ENCODE peak calls at places on chromosomes 5 and 9, in seven cellular contexts. M is mesenchymal stem cell, U is IMR-90, Z is H1, O is H9, R is mesendoderm, I is trophoblast cell. L is an unnamed sample.

GRCh38 chr5:66987949-66988838 is 208.4 kb downstream of the CD180 start:
- DNase-seq in M (peak; percentile 52), U (peak; percentile 26), Z (no peak), O (no peak), R (peak; percentile 63), I (peak; percentile 82), L (no peak)

GRCh38 chr5:142141463-142141862 is 32.9 kb downstream of the NDFIP1 start:
- DNase-seq in M (no peak), U (no peak), Z (no peak), O (no peak), R (no peak), I (no peak), L (no peak)

GRCh38 chr5:140246378-140247122 is 56.4 kb downstream of the PFDN1 start:
- DNase-seq in M (peak; percentile 94), U (peak; percentile 84), Z (no peak), O (no peak), R (no peak), I (no peak), L (no peak)

GRCh38 chr9:108924436-108924835 is 9.5 kb downstream of the ELP1 start:
- DNase-seq in M (no peak), U (no peak), Z (no peak), O (no peak), R (no peak), I (no peak), L (no peak)

GRCh38 chr5:89929173-89929572 is 480.4 kb downstream of the CETN3 start:
- DNase-seq in M (no peak), U (no peak), Z (no peak), O (peak; percentile 33), R (peak; percentile 66), I (no peak), L (no peak)

GRCh38 chr5:565782-566445 is 41.7 kb upstream of the SLC9A3 start:
- DNase-seq in M (no peak), U (peak; percentile 41), Z (peak; percentile 21), O (peak; percentile 64), R (no peak), I (no peak), L (no peak)

GRCh38 chr5:170503970-170504525 is at the start of gene KCNIP1:
- DNase-seq in M (peak; percentile 25), U (no peak), Z (no peak), O (peak; percentile 62), R (peak; percentile 48), I (peak; percentile 1), L (peak; percentile 45)

GRCh38 chr5:96300986-96301385 is 132.1 kb downstream of the PCSK1 start:
- DNase-seq in M (no peak), U (no peak), Z (no peak), O (no peak), R (no peak), I (no peak), L (no peak)

GRCh38 chr5:73336366-73336765 is 112.2 kb downstream of the FOXD1 start:
- DNase-seq in M (no peak), U (peak; percentile 58), Z (no peak), O (no peak), R (no peak), I (no peak), L (no peak)

GRCh38 chr5:149804478-149805450 is 74.7 kb downstream of the PPARGC1B start:
- DNase-seq in M (no peak), U (no peak), Z (no peak), O (no peak), R (no peak), I (no peak), L (no peak)

GRCh38 chr9:127844821-127845359 is 9.6 kb downstream of the ENG start:
- DNase-seq in M (peak; percentile 52), U (no peak), Z (no peak), O (peak; percentile 64), R (peak; percentile 93), I (no peak), L (no peak)

GRCh38 chr5:43010956-43011355 is 29.2 kb downstream of the ANXA2R start:
- DNase-seq in M (no peak), U (no peak), Z (no peak), O (no peak), R (no peak), I (no peak), L (no peak)

GRCh38 chr9:18438300-18438925 is 35.5 kb upstream of the ADAMTSL1 start:
- DNase-seq in M (peak; percentile 48), U (peak; percentile 44), Z (peak; percentile 25), O (peak; percentile 72), R (peak; percentile 83), I (no peak), L (no peak)

GRCh38 chr5:79976759-79977515 is 14.1 kb downstream of the MTX3 start:
- DNase-seq in M (peak; percentile 15), U (peak; percentile 44), Z (no peak), O (no peak), R (no peak), I (no peak), L (no peak)

GRCh38 chr9:37100317-37100716 is 20.1 kb upstream of the ZCCHC7 start:
- DNase-seq in M (no peak), U (peak; percentile 6), Z (no peak), O (no peak), R (peak; percentile 46), I (no peak), L (no peak)

GRCh38 chr5:33198816-33199215 is 241.9 kb upstream of the TARS1 start:
- DNase-seq in M (no peak), U (no peak), Z (no peak), O (no peak), R (no peak), I (peak; percentile 60), L (no peak)

GRCh38 chr5:53076014-53076413 is 33.5 kb downstream of the MOCS2 start:
- DNase-seq in M (no peak), U (no peak), Z (no peak), O (no peak), R (no peak), I (no peak), L (no peak)

GRCh38 chr5:179319123-179319522 is 26.1 kb downstream of the ADAMTS2 start:
- DNase-seq in M (no peak), U (no peak), Z (no peak), O (no peak), R (no peak), I (no peak), L (no peak)

GRCh38 chr5:179318193-179318955 is 26.9 kb downstream of the ADAMTS2 start:
- DNase-seq in M (no peak), U (no peak), Z (no peak), O (no peak), R (no peak), I (peak; percentile 6), L (peak; percentile 87)

GRCh38 chr5:179317411-179318192 is 27.7 kb downstream of the ADAMTS2 start:
- DNase-seq in M (no peak), U (no peak), Z (no peak), O (no peak), R (no peak), I (no peak), L (no peak)

GRCh38 chr5:179321206-179321987 is 23.9 kb downstream of the ADAMTS2 start:
- DNase-seq in M (no peak), U (no peak), Z (no peak), O (no peak), R (no peak), I (no peak), L (no peak)

GRCh38 chr5:179319741-179320281 is 25.4 kb downstream of the ADAMTS2 start:
- DNase-seq in M (peak; percentile 84), U (peak; percentile 62), Z (no peak), O (no peak), R (no peak), I (no peak), L (no peak)
- H3K9ac ChIP-seq in M (peak overlapping the region; percentile 51), U (peak overlapping the region; percentile 15), Z (no peak overlapping the region), O (no peak overlapping the region), R (no peak overlapping the region), I (no peak overlapping the region), L (peak overlapping the region; percentile 24)

GRCh38 chr5:123787136-123787535 is 275.2 kb downstream of the CSNK1G3 start:
- DNase-seq in M (no peak), U (no peak), Z (no peak), O (no peak), R (no peak), I (no peak), L (no peak)

GRCh38 chr5:123795688-123796087 is 283.7 kb downstream of the CSNK1G3 start:
- DNase-seq in M (peak; percentile 77), U (peak; percentile 78), Z (no peak), O (no peak), R (no peak), I (no peak), L (no peak)

GRCh38 chr5:123785160-123786001 is 273.4 kb downstream of the CSNK1G3 start:
- DNase-seq in M (peak; percentile 47), U (peak; percentile 64), Z (no peak), O (no peak), R (no peak), I (peak; percentile 12), L (no peak)

GRCh38 chr5:123786411-123786810 is 274.4 kb downstream of the CSNK1G3 start:
- DNase-seq in M (no peak), U (no peak), Z (no peak), O (no peak), R (no peak), I (no peak), L (no peak)

DNA sequence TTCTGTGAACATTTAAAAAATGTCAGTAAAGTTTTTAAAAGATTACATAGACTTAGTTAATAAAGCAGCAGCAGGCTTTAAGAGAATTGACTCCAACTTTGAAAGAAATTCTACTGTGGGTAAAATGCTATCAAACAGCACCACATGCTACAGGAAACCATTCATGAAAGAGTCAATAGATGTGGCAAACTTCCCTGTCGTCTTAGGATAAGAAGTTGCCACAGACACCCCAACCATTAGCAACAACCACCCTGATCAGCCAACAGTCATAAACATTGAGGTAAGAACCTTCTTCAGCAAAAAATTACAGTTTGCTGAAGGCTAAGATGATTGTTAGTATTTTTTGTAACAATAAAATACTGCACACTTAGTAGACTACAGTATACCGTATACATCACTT is 278.2 kb downstream of the CSNK1G3 start:
- DNase-seq in M (no peak), U (no peak), Z (no peak), O (no peak), R (no peak), I (no peak), L (no peak)
- H2BK5ac ChIP-seq in M (no peak overlapping the region), U (no peak overlapping the region), Z (no peak overlapping the region), O (no peak overlapping the region), R (no peak overlapping the region), I (no peak overlapping the region), L (no peak overlapping the region)

DNA sequence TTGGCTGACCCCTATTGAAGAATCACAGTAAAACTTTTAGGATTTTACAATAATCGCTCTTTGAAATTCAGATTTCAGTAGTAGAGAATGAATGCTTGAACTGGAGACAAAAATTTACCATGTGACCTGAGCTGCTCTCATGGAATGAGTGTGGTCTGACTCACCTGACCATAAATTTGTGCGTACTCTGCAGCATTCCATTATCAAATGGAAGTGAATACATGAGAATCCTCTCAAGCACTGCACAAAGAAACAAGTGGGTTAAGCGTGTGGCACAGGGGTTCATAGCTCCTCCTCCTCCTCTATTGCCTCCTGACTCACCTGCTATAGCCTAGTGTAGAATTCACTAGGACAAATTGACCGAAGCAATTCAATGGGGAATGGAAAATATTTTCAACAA is 269.8 kb upstream of the CDH9 start:
- DNase-seq in M (no peak), U (peak; percentile 69), Z (no peak), O (no peak), R (no peak), I (no peak), L (no peak)
- H3K9ac ChIP-seq in M (no peak overlapping the region), U (no peak overlapping the region), Z (no peak overlapping the region), O (no peak overlapping the region), R (no peak overlapping the region), I (no peak overlapping the region), L (no peak overlapping the region)

DNA sequence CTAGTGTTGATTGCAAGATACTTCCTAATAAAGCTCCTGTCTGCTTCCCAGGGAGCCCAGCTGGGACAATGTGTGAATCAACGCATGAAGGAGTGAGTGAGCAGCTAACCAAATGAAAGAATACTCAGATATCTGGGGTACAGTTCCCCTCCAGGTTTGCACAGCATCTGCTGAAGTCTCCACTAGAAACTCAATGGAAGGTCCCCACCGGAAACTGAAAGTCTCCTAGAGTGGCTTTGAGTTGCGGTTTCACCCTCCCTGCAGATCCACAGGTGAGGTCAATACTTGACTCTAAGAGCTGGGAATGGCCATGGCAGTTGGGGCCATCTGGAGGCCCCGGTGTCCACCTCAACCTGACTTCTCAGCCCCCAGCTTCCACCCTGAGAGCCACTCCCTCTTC is 198.2 kb upstream of the MSX2 start:
- DNase-seq in M (no peak), U (no peak), Z (no peak), O (no peak), R (no peak), I (no peak), L (no peak)
- H2BK5ac ChIP-seq in M (no peak overlapping the region), U (no peak overlapping the region), Z (no peak overlapping the region), O (no peak overlapping the region), R (no peak overlapping the region), I (no peak overlapping the region), L (no peak overlapping the region)